ENCODE peak calls at places on chromosomes 4 and X, in eight cellular contexts. One of them, this sample, is unnamed.

GRCh38 chr4:152102184-152103000 is 341.6 kb upstream of the GATB start:
- DNase-seq in adipocyte: peak; percentile 11
- DNase-seq in lower lobe of right lung: no peak
- DNase-seq in naive thymus-derived CD4-positive, alpha-beta T cell: no peak
- DNase-seq in naive thymus-derived CD8-positive, alpha-beta T cell: no peak
- DNase-seq in activated T-cell treated with anti-CD3 and anti-CD28 coated beads for 1 hour: no peak
- DNase-seq in left ventricle myocardium inferior: no peak
- DNase-seq in fibroblast of mammary gland: peak; percentile 47
- DNase-seq in this sample: no peak

GRCh38 chr4:158171456-158171790 is 1.4 kb downstream of the GASK1B start:
- DNase-seq in adipocyte: no peak
- DNase-seq in lower lobe of right lung: no peak
- DNase-seq in naive thymus-derived CD4-positive, alpha-beta T cell: no peak
- DNase-seq in naive thymus-derived CD8-positive, alpha-beta T cell: no peak
- DNase-seq in activated T-cell treated with anti-CD3 and anti-CD28 coated beads for 1 hour: no peak
- DNase-seq in left ventricle myocardium inferior: no peak
- DNase-seq in fibroblast of mammary gland: peak; percentile 88
- DNase-seq in this sample: no peak

GRCh38 chrX:130172127-130172834 is 519 bp downstream of the RAB33A start:
- DNase-seq in adipocyte: no peak
- DNase-seq in lower lobe of right lung: no peak
- DNase-seq in naive thymus-derived CD4-positive, alpha-beta T cell: no peak
- DNase-seq in naive thymus-derived CD8-positive, alpha-beta T cell: no peak
- DNase-seq in activated T-cell treated with anti-CD3 and anti-CD28 coated beads for 1 hour: no peak
- DNase-seq in left ventricle myocardium inferior: no peak
- DNase-seq in fibroblast of mammary gland: no peak
- DNase-seq in this sample: no peak

GRCh38 chr4:150867148-150867547 is 147.9 kb downstream of the LRBA start:
- DNase-seq in adipocyte: peak; percentile 97
- DNase-seq in lower lobe of right lung: no peak
- DNase-seq in naive thymus-derived CD4-positive, alpha-beta T cell: peak; percentile 58
- DNase-seq in naive thymus-derived CD8-positive, alpha-beta T cell: peak; percentile 66
- DNase-seq in activated T-cell treated with anti-CD3 and anti-CD28 coated beads for 1 hour: no peak
- DNase-seq in left ventricle myocardium inferior: no peak
- DNase-seq in fibroblast of mammary gland: peak; percentile 84
- DNase-seq in this sample: peak; percentile 44

GRCh38 chr4:8227771-8228318 is 28.8 kb downstream of the SH3TC1 start:
- DNase-seq in adipocyte: no peak
- DNase-seq in lower lobe of right lung: no peak
- DNase-seq in naive thymus-derived CD4-positive, alpha-beta T cell: no peak
- DNase-seq in naive thymus-derived CD8-positive, alpha-beta T cell: no peak
- DNase-seq in activated T-cell treated with anti-CD3 and anti-CD28 coated beads for 1 hour: no peak
- DNase-seq in left ventricle myocardium inferior: no peak
- DNase-seq in fibroblast of mammary gland: no peak
- DNase-seq in this sample: no peak

GRCh38 chrX:23168291-23168690 is 166.4 kb upstream of the PTCHD1 start:
- DNase-seq in adipocyte: no peak
- DNase-seq in lower lobe of right lung: no peak
- DNase-seq in naive thymus-derived CD4-positive, alpha-beta T cell: no peak
- DNase-seq in naive thymus-derived CD8-positive, alpha-beta T cell: no peak
- DNase-seq in activated T-cell treated with anti-CD3 and anti-CD28 coated beads for 1 hour: no peak
- DNase-seq in left ventricle myocardium inferior: no peak
- DNase-seq in fibroblast of mammary gland: no peak
- DNase-seq in this sample: no peak

GRCh38 chr4:180350866-180351350 is 1892.3 kb upstream of the TENM3 start:
- DNase-seq in adipocyte: peak; percentile 73
- DNase-seq in lower lobe of right lung: no peak
- DNase-seq in naive thymus-derived CD4-positive, alpha-beta T cell: no peak
- DNase-seq in naive thymus-derived CD8-positive, alpha-beta T cell: no peak
- DNase-seq in activated T-cell treated with anti-CD3 and anti-CD28 coated beads for 1 hour: no peak
- DNase-seq in left ventricle myocardium inferior: no peak
- DNase-seq in fibroblast of mammary gland: no peak
- DNase-seq in this sample: no peak

GRCh38 chr4:9600246-9600645 is 156.0 kb downstream of the DEFB131A start:
- DNase-seq in adipocyte: no peak
- DNase-seq in lower lobe of right lung: no peak
- DNase-seq in naive thymus-derived CD4-positive, alpha-beta T cell: no peak
- DNase-seq in naive thymus-derived CD8-positive, alpha-beta T cell: no peak
- DNase-seq in activated T-cell treated with anti-CD3 and anti-CD28 coated beads for 1 hour: no peak
- DNase-seq in left ventricle myocardium inferior: no peak
- DNase-seq in fibroblast of mammary gland: no peak
- DNase-seq in this sample: no peak

GRCh38 chr4:6616087-6616995 is 24.1 kb upstream of the MRFAP1 start:
- DNase-seq in adipocyte: no peak
- DNase-seq in lower lobe of right lung: no peak
- DNase-seq in naive thymus-derived CD4-positive, alpha-beta T cell: no peak
- DNase-seq in naive thymus-derived CD8-positive, alpha-beta T cell: no peak
- DNase-seq in activated T-cell treated with anti-CD3 and anti-CD28 coated beads for 1 hour: no peak
- DNase-seq in left ventricle myocardium inferior: no peak
- DNase-seq in fibroblast of mammary gland: no peak
- DNase-seq in this sample: no peak

GRCh38 chrX:124263743-124264142 is 68.7 kb upstream of the TEX13D start:
- DNase-seq in adipocyte: no peak
- DNase-seq in lower lobe of right lung: no peak
- DNase-seq in naive thymus-derived CD4-positive, alpha-beta T cell: no peak
- DNase-seq in naive thymus-derived CD8-positive, alpha-beta T cell: no peak
- DNase-seq in activated T-cell treated with anti-CD3 and anti-CD28 coated beads for 1 hour: no peak
- DNase-seq in left ventricle myocardium inferior: no peak
- DNase-seq in fibroblast of mammary gland: no peak
- DNase-seq in this sample: no peak

GRCh38 chr4:137655286-137655685 is 123.0 kb upstream of the PCDH18 start:
- DNase-seq in adipocyte: peak; percentile 56
- DNase-seq in lower lobe of right lung: no peak
- DNase-seq in naive thymus-derived CD4-positive, alpha-beta T cell: no peak
- DNase-seq in naive thymus-derived CD8-positive, alpha-beta T cell: no peak
- DNase-seq in activated T-cell treated with anti-CD3 and anti-CD28 coated beads for 1 hour: no peak
- DNase-seq in left ventricle myocardium inferior: no peak
- DNase-seq in fibroblast of mammary gland: no peak
- DNase-seq in this sample: no peak

GRCh38 chr4:82284475-82284857 is 89.3 kb downstream of the HNRNPD start:
- DNase-seq in adipocyte: no peak
- DNase-seq in lower lobe of right lung: no peak
- DNase-seq in naive thymus-derived CD4-positive, alpha-beta T cell: no peak
- DNase-seq in naive thymus-derived CD8-positive, alpha-beta T cell: peak; percentile 19
- DNase-seq in activated T-cell treated with anti-CD3 and anti-CD28 coated beads for 1 hour: no peak
- DNase-seq in left ventricle myocardium inferior: no peak
- DNase-seq in fibroblast of mammary gland: no peak
- DNase-seq in this sample: no peak